ENCODE peak calls at places on chromosomes 6 and 20, in four cellular contexts. E is lower leg skin, F is activated T-helper 1 cell treated with Interleukin-2 at 50 U/mL for 16 hours, C is hippocampal formation. A is an unnamed sample.

GRCh38 chr6:127103482-127103881 is 15.0 kb upstream of the RSPO3 start:
- DNase-seq in E (no peak), F (no peak), C (no peak), A (no peak)

GRCh38 chr20:41692479-41693135 is 74.4 kb upstream of the CHD6 start:
- DNase-seq in F (peak; percentile 61), C (peak; percentile 77), E (peak; percentile 97), A (peak; percentile 67)

GRCh38 chr6:2952557-2953095 is 18.7 kb downstream of the SERPINB6 start:
- DNase-seq in C (peak; percentile 67), F (peak; percentile 20), E (peak; percentile 93), A (peak; percentile 92)

GRCh38 chr20:8431538-8432434 is 299.7 kb downstream of the PLCB1 start:
- DNase-seq in E (no peak), C (no peak), F (no peak), A (no peak)

GRCh38 chr6:39007575-39007974 is 41.0 kb upstream of the GLP1R start:
- DNase-seq in C (no peak), F (no peak), E (no peak), A (no peak)

GRCh38 chr20:51318058-51318960 is 224.2 kb downstream of the NFATC2 start:
- DNase-seq in E (no peak), F (peak; percentile 12), C (peak; percentile 3), A (peak; percentile 12)

GRCh38 chr6:112951829-112952228 is 604.7 kb downstream of the RFPL4B start:
- DNase-seq in F (no peak), E (no peak), C (no peak), A (peak; percentile 59)

GRCh38 chr20:35040646-35041045 is 52.0 kb downstream of the TRPC4AP start:
- DNase-seq in E (no peak), C (no peak), F (no peak), A (no peak)

GRCh38 chr6:149093643-149094042 is 223.9 kb upstream of the TAB2 start:
- DNase-seq in C (no peak), E (no peak), F (no peak), A (no peak)

GRCh38 chr6:1665214-1665613 is 55.5 kb downstream of the FOXC1 start:
- DNase-seq in E (no peak), C (no peak), F (no peak), A (no peak)

GRCh38 chr6:134683783-134684765 is 265.8 kb downstream of the ALDH8A1 start:
- DNase-seq in F (no peak), C (no peak), E (no peak), A (no peak)